ENCODE peak calls at places on chromosomes 2 and 18, in four cellular contexts. One of them, this sample, is unnamed.
A peak's percentile ranks its signal among the peaks of the same experiment; 100 is the strongest.

GRCh38 chr2:75523313-75524275 is 37.1 kb downstream of the EVA1A start:
- DNase-seq in GM12878: peak; percentile 44
- DNase-seq in K562: no peak
- DNase-seq in HepG2: peak; percentile 100
- DNase-seq in this sample: no peak

GRCh38 chr2:200173691-200174090 is 132.8 kb upstream of the SPATS2L start:
- DNase-seq in K562: no peak
- DNase-seq in HepG2: no peak
- DNase-seq in GM12878: no peak
- DNase-seq in this sample: no peak

GRCh38 chr2:37148325-37148724 is 8.5 kb downstream of the EIF2AK2 start:
- DNase-seq in HepG2: no peak
- DNase-seq in K562: no peak
- DNase-seq in GM12878: no peak
- DNase-seq in this sample: no peak

GRCh38 chr18:79570266-79571201 is 109.1 kb upstream of the CTDP1 start:
- DNase-seq in GM12878: no peak
- DNase-seq in K562: no peak
- DNase-seq in HepG2: no peak
- DNase-seq in this sample: no peak

GRCh38 chr2:29478641-29479040 is 363.4 kb downstream of the CLIP4 start:
- DNase-seq in GM12878: no peak
- DNase-seq in K562: no peak
- DNase-seq in HepG2: no peak
- DNase-seq in this sample: no peak

GRCh38 chr2:186594001-186594722 is 4.3 kb downstream of the ITGAV start:
- DNase-seq in GM12878: no peak
- DNase-seq in HepG2: no peak
- DNase-seq in K562: no peak
- DNase-seq in this sample: no peak

GRCh38 chr18:72427721-72428120 is 116.4 kb downstream of the CBLN2 start:
- DNase-seq in HepG2: no peak
- DNase-seq in GM12878: no peak
- DNase-seq in K562: no peak
- DNase-seq in this sample: no peak

GRCh38 chr2:128474962-128475361 is 156.3 kb upstream of the HS6ST1 start:
- DNase-seq in K562: no peak
- DNase-seq in GM12878: no peak
- DNase-seq in HepG2: no peak
- DNase-seq in this sample: no peak

GRCh38 chr2:20609995-20610357 is 40.9 kb downstream of the HS1BP3 start:
- DNase-seq in HepG2: peak; percentile 39
- DNase-seq in GM12878: no peak
- DNase-seq in K562: no peak
- DNase-seq in this sample: no peak

GRCh38 chr2:9979977-9980376 is 28.5 kb downstream of the GRHL1 start:
- DNase-seq in K562: no peak
- DNase-seq in GM12878: no peak
- DNase-seq in HepG2: no peak
- DNase-seq in this sample: no peak

GRCh38 chr2:62570861-62571698 is 65.1 kb upstream of the TMEM17 start:
- DNase-seq in GM12878: no peak
- DNase-seq in HepG2: no peak
- DNase-seq in K562: no peak
- DNase-seq in this sample: peak; percentile 52

GRCh38 chr2:15810451-15811150 is 129.7 kb upstream of the MYCN start:
- DNase-seq in GM12878: no peak
- DNase-seq in K562: no peak
- DNase-seq in HepG2: no peak
- DNase-seq in this sample: no peak

GRCh38 chr2:42252464-42252863 is 83.3 kb downstream of the EML4 start:
- DNase-seq in K562: no peak
- DNase-seq in GM12878: no peak
- DNase-seq in HepG2: no peak
- DNase-seq in this sample: no peak

GRCh38 chr2:64975232-64975791 is 13.9 kb upstream of the SLC1A4 start:
- DNase-seq in GM12878: no peak
- DNase-seq in HepG2: peak; percentile 88
- DNase-seq in K562: no peak
- DNase-seq in this sample: no peak

GRCh38 chr2:51722311-51722710 is 690.4 kb upstream of the NRXN1 start:
- DNase-seq in GM12878: no peak
- DNase-seq in K562: no peak
- DNase-seq in HepG2: no peak
- DNase-seq in this sample: no peak

GRCh38 chr2:177753682-177754475 is 318.7 kb downstream of the PDE11A start:
- DNase-seq in K562: peak; percentile 55
- DNase-seq in GM12878: no peak
- DNase-seq in HepG2: no peak
- DNase-seq in this sample: peak; percentile 31

DNA sequence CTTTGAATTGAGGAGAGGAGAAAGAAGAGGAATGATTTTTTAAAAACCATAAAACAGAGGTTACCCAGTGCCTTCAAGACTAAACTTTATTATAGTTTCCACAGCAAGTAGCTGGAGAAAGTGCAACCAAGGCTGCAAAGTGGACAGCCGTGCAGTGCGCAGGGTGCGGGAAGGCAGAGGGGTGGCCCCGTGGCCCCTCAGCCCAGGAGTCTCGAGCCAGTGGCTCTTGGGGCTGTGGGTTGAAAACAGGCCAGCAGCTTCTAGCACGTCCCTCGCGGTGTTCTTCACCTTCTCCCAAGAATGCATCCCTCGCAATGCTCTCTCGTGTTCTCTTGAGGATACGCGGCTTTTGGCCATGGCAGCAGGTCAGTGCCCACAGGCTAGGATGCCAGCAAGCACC is 28.5 kb upstream of the ALKAL2 start:
- DNase-seq in GM12878: no peak
- DNase-seq in HepG2: no peak
- DNase-seq in K562: no peak
- DNase-seq in this sample: no peak
- TF ChIP-seq CREM in GM12878: no peak
- TF ChIP-seq CREM in HepG2: no peak
- TF ChIP-seq CREM in K562: no peak
- TF ChIP-seq CREM in this sample: no peak

GRCh38 chr2:85324639-85325465 is 2.9 kb downstream of the TGOLN2 start:
- DNase-seq in GM12878: no peak
- DNase-seq in K562: no peak
- DNase-seq in HepG2: peak; percentile 99
- DNase-seq in this sample: no peak

GRCh38 chr2:85325466-85325811 is 2.4 kb downstream of the TGOLN2 start:
- DNase-seq in K562: no peak
- DNase-seq in HepG2: no peak
- DNase-seq in GM12878: no peak
- DNase-seq in this sample: no peak

GRCh38 chr2:85326406-85326945 is 1.3 kb downstream of the TGOLN2 start:
- DNase-seq in HepG2: peak; percentile 52
- DNase-seq in K562: no peak
- DNase-seq in GM12878: no peak
- DNase-seq in this sample: no peak

GRCh38 chr2:85319811-85320210 is 8.0 kb downstream of the TGOLN2 start:
- DNase-seq in HepG2: no peak
- DNase-seq in GM12878: no peak
- DNase-seq in K562: no peak
- DNase-seq in this sample: no peak

GRCh38 chr2:85323351-85323987 is 4.3 kb downstream of the TGOLN2 start:
- DNase-seq in GM12878: no peak
- DNase-seq in HepG2: no peak
- DNase-seq in K562: no peak
- DNase-seq in this sample: no peak
- TF ChIP-seq CBFB in GM12878: no peak
- TF ChIP-seq CBFB in HepG2: no peak
- TF ChIP-seq CBFB in K562: no peak
- TF ChIP-seq CBFB in this sample: no peak

GRCh38 chr18:42298744-42299685 is 344.0 kb downstream of the PIK3C3 start:
- DNase-seq in HepG2: peak; percentile 68
- DNase-seq in K562: peak; percentile 39
- DNase-seq in GM12878: no peak
- DNase-seq in this sample: peak; percentile 80
- TF ChIP-seq MAX in HepG2: no peak
- TF ChIP-seq MAX in K562: no peak
- TF ChIP-seq MAX in GM12878: no peak
- TF ChIP-seq MAX in this sample: no peak

GRCh38 chr18:21363411-21363810 is 121.4 kb downstream of the GREB1L start:
- DNase-seq in HepG2: no peak
- DNase-seq in K562: no peak
- DNase-seq in GM12878: no peak
- DNase-seq in this sample: no peak

GRCh38 chr18:21362921-21363320 is 120.9 kb downstream of the GREB1L start:
- DNase-seq in GM12878: no peak
- DNase-seq in HepG2: no peak
- DNase-seq in K562: no peak
- DNase-seq in this sample: no peak

GRCh38 chr18:21359746-21360145 is 117.7 kb downstream of the GREB1L start:
- DNase-seq in GM12878: no peak
- DNase-seq in K562: no peak
- DNase-seq in HepG2: no peak
- DNase-seq in this sample: no peak

GRCh38 chr18:21364471-21364870 is 122.4 kb downstream of the GREB1L start:
- DNase-seq in GM12878: no peak
- DNase-seq in HepG2: no peak
- DNase-seq in K562: no peak
- DNase-seq in this sample: no peak

DNA sequence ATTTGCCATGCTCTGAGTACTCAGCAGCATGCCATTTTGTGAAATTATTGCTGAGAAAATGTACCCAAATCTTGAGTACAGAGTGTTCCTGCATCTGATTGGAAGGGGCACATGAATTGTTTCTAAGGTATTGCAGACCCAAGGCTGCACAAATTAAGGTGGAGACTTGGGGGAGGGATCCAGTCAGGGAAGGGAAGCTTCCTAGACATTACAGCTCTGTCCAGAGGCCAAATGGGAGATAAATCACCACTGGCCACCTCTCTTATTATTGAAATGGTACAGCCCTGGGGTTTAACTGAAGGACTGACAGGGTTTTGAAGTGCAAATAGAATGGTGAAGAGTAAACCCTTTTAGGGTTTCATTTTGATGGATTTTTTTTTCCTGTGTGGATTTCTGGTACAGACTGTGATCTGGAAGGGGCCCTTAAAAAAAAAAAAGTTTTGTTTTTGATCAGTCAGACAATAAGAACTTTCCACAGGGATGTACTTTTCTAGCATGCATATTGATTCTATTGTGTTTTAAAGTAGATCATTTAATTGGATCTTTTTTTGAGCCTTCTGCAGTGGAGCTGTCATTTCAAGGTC is 119.4 kb downstream of the GREB1L start:
- DNase-seq in HepG2: no peak
- DNase-seq in K562: no peak
- DNase-seq in GM12878: no peak
- DNase-seq in this sample: no peak
- TF ChIP-seq CREM in HepG2: no peak
- TF ChIP-seq CREM in K562: no peak
- TF ChIP-seq CREM in GM12878: no peak
- TF ChIP-seq CREM in this sample: no peak

GRCh38 chr2:241379481-241380480 is 23.7 kb downstream of the FARP2 start:
- DNase-seq in HepG2: no peak
- DNase-seq in GM12878: no peak
- DNase-seq in K562: no peak
- DNase-seq in this sample: no peak
- TF ChIP-seq CBFB in HepG2: no peak
- TF ChIP-seq CBFB in GM12878: no peak
- TF ChIP-seq CBFB in K562: no peak
- TF ChIP-seq CBFB in this sample: no peak

GRCh38 chr18:48091869-48092497 is 161.5 kb upstream of the SMAD2 start:
- DNase-seq in GM12878: no peak
- DNase-seq in K562: no peak
- DNase-seq in HepG2: no peak
- DNase-seq in this sample: no peak
- TF ChIP-seq MAX in GM12878: no peak
- TF ChIP-seq MAX in K562: no peak
- TF ChIP-seq MAX in HepG2: no peak
- TF ChIP-seq MAX in this sample: no peak

GRCh38 chr18:31512203-31512764 is 14.3 kb downstream of the DSG2 start:
- DNase-seq in K562: no peak
- DNase-seq in HepG2: peak; percentile 97
- DNase-seq in GM12878: no peak
- DNase-seq in this sample: no peak
- TF ChIP-seq CREM in K562: peak; percentile 12
- TF ChIP-seq CREM in HepG2: no peak
- TF ChIP-seq CREM in GM12878: no peak
- TF ChIP-seq CREM in this sample: no peak

DNA sequence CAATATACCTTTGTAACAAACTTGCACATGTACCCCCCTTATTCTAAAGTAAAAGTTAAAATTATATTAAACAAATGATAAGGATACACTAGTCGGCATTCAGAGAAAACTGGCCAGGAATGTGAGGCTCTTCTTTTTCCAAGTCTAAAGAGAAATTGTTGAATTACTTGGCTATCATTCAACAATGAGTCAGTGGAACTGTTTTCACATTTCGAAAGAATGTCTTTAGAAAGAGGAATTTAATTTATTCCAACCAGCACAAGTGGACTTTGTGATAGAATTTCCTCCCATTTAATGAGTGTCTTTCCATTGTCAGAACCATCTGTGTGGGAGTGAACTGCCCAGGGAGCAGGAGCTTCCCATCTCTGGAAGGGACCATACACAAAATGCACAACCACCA is 792.2 kb downstream of the EPHA4 start:
- DNase-seq in K562: no peak
- DNase-seq in HepG2: no peak
- DNase-seq in GM12878: no peak
- DNase-seq in this sample: no peak
- TF ChIP-seq CBFB in K562: no peak
- TF ChIP-seq CBFB in HepG2: no peak
- TF ChIP-seq CBFB in GM12878: no peak
- TF ChIP-seq CBFB in this sample: no peak